ENCODE peak calls at places on chromosomes 12 and 14, in nine cellular contexts. Y is activated naive CD4-positive, alpha-beta T cell; S is HCT116; J is activated T-cell treated with anti-CD3 and anti-CD28 coated beads, Interleukin-2, amount 50 U/mL, for 72 hours; O is amygdala; X is nucleus accumbens; A is heart right ventricle; I is AG10803; Z is CD8-positive, alpha-beta memory T cell. C is an unnamed sample.

GRCh38 chr12:82694970-82695369 is 8.3 kb downstream of the TMTC2 start:
- DNase-seq in Y (no peak), S (no peak), J (no peak), O (no peak), X (no peak), A (no peak), I (peak), Z (no peak), C (no peak)

GRCh38 chr14:59631237-59631636 is 54.6 kb upstream of the CCDC175 start:
- DNase-seq in Y (no peak), S (no peak), J (no peak), O (no peak), X (no peak), A (no peak), I (no peak), Z (no peak), C (no peak)

GRCh38 chr12:109153711-109154434 is 37.5 kb downstream of the ACACB start:
- DNase-seq in Y (peak), S (no peak), J (no peak), O (no peak), X (no peak), A (no peak), I (no peak), Z (no peak), C (no peak)

GRCh38 chr12:52186135-52186840 is 5.5 kb downstream of the KRT80 start:
- DNase-seq in Y (no peak), S (no peak), J (no peak), O (no peak), X (no peak), A (no peak), I (peak), Z (no peak), C (no peak)

GRCh38 chr14:75280831-75281690 is 2.4 kb downstream of the FOS start:
- DNase-seq in Y (peak), S (no peak), J (no peak), O (no peak), X (no peak), A (no peak), I (peak), Z (peak), C (no peak)

GRCh38 chr12:12741705-12742104 is 24.5 kb downstream of the CDKN1B start:
- DNase-seq in Y (no peak), S (no peak), J (no peak), O (no peak), X (no peak), A (no peak), I (no peak), Z (no peak), C (no peak)

GRCh38 chr12:77124767-77125166 is 59.4 kb upstream of the E2F7 start:
- DNase-seq in Y (no peak), S (no peak), J (no peak), O (no peak), X (no peak), A (no peak), I (peak), Z (no peak), C (no peak)

GRCh38 chr12:132511516-132512196 is 21.7 kb downstream of the FBRSL1 start:
- DNase-seq in Y (no peak), S (no peak), J (no peak), O (no peak), X (no peak), A (no peak), I (no peak), Z (no peak), C (no peak)

GRCh38 chr14:92397140-92397815 is 74.3 kb downstream of the SLC24A4 start:
- DNase-seq in Y (no peak), S (peak), J (no peak), O (no peak), X (no peak), A (no peak), I (peak), Z (no peak), C (no peak)

GRCh38 chr12:76346798-76347420 is 1.3 kb downstream of the BBS10 start:
- DNase-seq in Y (no peak), S (no peak), J (peak), O (no peak), X (no peak), A (no peak), I (peak), Z (no peak), C (no peak)

GRCh38 chr12:131831635-131832041 is 3.4 kb downstream of the MMP17 start:
- DNase-seq in Y (no peak), S (no peak), J (no peak), O (no peak), X (no peak), A (no peak), I (peak), Z (no peak), C (no peak)

GRCh38 chr14:97975960-97976359 is 1178.8 kb downstream of the VRK1 start:
- DNase-seq in Y (no peak), S (no peak), J (no peak), O (no peak), X (no peak), A (no peak), I (no peak), Z (no peak), C (no peak)

GRCh38 chr12:123119808-123120207 is 31.1 kb downstream of the PITPNM2 start:
- DNase-seq in Y (peak), S (no peak), J (peak), O (no peak), X (no peak), A (no peak), I (no peak), Z (no peak), C (no peak)

GRCh38 chr12:106581543-106582263 is 1.1 kb upstream of the RFX4 start:
- DNase-seq in Y (no peak), S (no peak), J (peak), O (no peak), X (no peak), A (no peak), I (no peak), Z (no peak), C (no peak)